ENCODE peak calls at places on chromosomes 2 and 18, in seven cellular contexts. L is fibroblast of the aortic adventitia, D is AG04450, I is cardiac fibroblast, M is fibroblast of lung, T is heart left ventricle, R is H1. N is an unnamed sample.

GRCh38 chr2:231662811-231663457 is 45.4 kb upstream of the PTMA start:
- DNase-seq in I (no peak), M (no peak), D (no peak), L (no peak), T (no peak), R (no peak), N (no peak)

GRCh38 chr2:159149786-159150185 is 136.7 kb downstream of the WDSUB1 start:
- DNase-seq in R (no peak), M (no peak), D (no peak), I (no peak), L (no peak), T (no peak), N (no peak)

GRCh38 chr18:45449761-45450227 is 165.5 kb upstream of the SLC14A2 start:
- DNase-seq in D (no peak), R (no peak), T (peak), M (peak), L (peak), I (peak), N (peak)

GRCh38 chr2:206610451-206610850 is 31.8 kb upstream of the FAM237A start:
- DNase-seq in M (no peak), T (no peak), I (no peak), L (no peak), D (no peak), R (no peak), N (no peak)

GRCh38 chr2:74293191-74294065 is 49.8 kb downstream of the SLC4A5 start:
- DNase-seq in T (no peak), M (peak), I (no peak), L (peak), D (no peak), R (no peak), N (peak)

GRCh38 chr2:209208211-209208610 is 215.6 kb upstream of the MAP2 start:
- DNase-seq in R (peak), I (peak), M (peak), D (no peak), T (no peak), L (peak), N (peak)

GRCh38 chr2:227703961-227704360 is 13.9 kb downstream of the SLC19A3 start:
- DNase-seq in R (no peak), I (peak), L (peak), M (peak), D (no peak), T (no peak), N (peak)

GRCh38 chr2:12766421-12766879 is 49.7 kb downstream of the TRIB2 start:
- DNase-seq in R (no peak), D (no peak), I (peak), T (no peak), L (peak), M (peak), N (no peak)

GRCh38 chr2:80852079-80852807 is 547.7 kb upstream of the LRRTM1 start:
- DNase-seq in L (no peak), D (no peak), M (no peak), R (no peak), I (no peak), T (no peak), N (no peak)

GRCh38 chr18:15165048-15165447 is 417.1 kb downstream of the ANKRD30B start:
- DNase-seq in I (no peak), D (no peak), L (no peak), M (no peak), R (no peak), T (no peak), N (no peak)

GRCh38 chr2:190532581-190532980 is 1.9 kb downstream of the NEMP2 start:
- DNase-seq in I (no peak), D (no peak), M (no peak), T (peak), R (no peak), L (no peak), N (no peak)

GRCh38 chr2:231549446-231550239 is 19.4 kb upstream of the NMUR1 start:
- DNase-seq in R (no peak), D (no peak), I (no peak), M (no peak), T (no peak), L (no peak), N (no peak)

GRCh38 chr2:225465827-225466226 is 66.3 kb downstream of the NYAP2 start:
- DNase-seq in T (no peak), D (no peak), M (no peak), R (peak), I (no peak), L (no peak), N (no peak)

GRCh38 chr2:112472547-112473263 is 9.3 kb upstream of the TTL start:
- DNase-seq in R (no peak), D (no peak), I (no peak), M (no peak), T (no peak), L (no peak), N (no peak)

GRCh38 chr2:160201849-160202539 is 1.9 kb upstream of the ITGB6 start:
- DNase-seq in R (no peak), T (no peak), D (no peak), I (no peak), L (no peak), M (peak), N (no peak)

GRCh38 chr18:79062806-79063205 is 6.4 kb upstream of the ATP9B start:
- DNase-seq in L (no peak), D (no peak), T (no peak), M (no peak), I (no peak), R (no peak), N (no peak)

GRCh38 chr18:58505181-58505580 is 123.7 kb downstream of the ALPK2 start:
- DNase-seq in R (no peak), L (no peak), I (no peak), M (no peak), T (no peak), D (no peak), N (no peak)

GRCh38 chr18:79566841-79567370 is 112.7 kb upstream of the CTDP1 start:
- DNase-seq in M (no peak), R (no peak), T (peak), D (no peak), I (no peak), L (no peak), N (no peak)

GRCh38 chr2:121803503-121803902 is 48.1 kb downstream of the TSN start:
- DNase-seq in I (no peak), L (no peak), D (no peak), M (no peak), R (no peak), T (no peak), N (no peak)

GRCh38 chr18:75827781-75828274 is 400.3 kb upstream of the SMIM21 start:
- DNase-seq in L (no peak), T (no peak), R (no peak), I (no peak), M (no peak), D (no peak), N (no peak)

GRCh38 chr2:135162377-135162776 is 110.3 kb downstream of the RAB3GAP1 start:
- DNase-seq in L (no peak), T (no peak), D (no peak), I (no peak), R (no peak), M (no peak), N (no peak)
- H3K4me3 ChIP-seq in L (no peak), T (no peak), D (no peak), I (no peak), R (no peak), M (no peak), N (no peak)

GRCh38 chr2:45935791-45936622 is 284.5 kb downstream of the PRKCE start:
- DNase-seq in R (no peak), T (peak), L (peak), I (peak), M (peak), D (peak), N (peak)

GRCh38 chr2:45941758-45942738 is 290.6 kb downstream of the PRKCE start:
- DNase-seq in L (peak), M (peak), T (no peak), D (no peak), R (no peak), I (no peak), N (peak)

GRCh38 chr2:45936623-45936979 is 285.1 kb downstream of the PRKCE start:
- DNase-seq in R (no peak), D (no peak), L (no peak), M (no peak), I (no peak), T (no peak), N (no peak)

GRCh38 chr2:45937990-45938389 is 286.5 kb downstream of the PRKCE start:
- DNase-seq in M (no peak), T (no peak), R (no peak), L (no peak), I (no peak), D (no peak), N (no peak)

DNA sequence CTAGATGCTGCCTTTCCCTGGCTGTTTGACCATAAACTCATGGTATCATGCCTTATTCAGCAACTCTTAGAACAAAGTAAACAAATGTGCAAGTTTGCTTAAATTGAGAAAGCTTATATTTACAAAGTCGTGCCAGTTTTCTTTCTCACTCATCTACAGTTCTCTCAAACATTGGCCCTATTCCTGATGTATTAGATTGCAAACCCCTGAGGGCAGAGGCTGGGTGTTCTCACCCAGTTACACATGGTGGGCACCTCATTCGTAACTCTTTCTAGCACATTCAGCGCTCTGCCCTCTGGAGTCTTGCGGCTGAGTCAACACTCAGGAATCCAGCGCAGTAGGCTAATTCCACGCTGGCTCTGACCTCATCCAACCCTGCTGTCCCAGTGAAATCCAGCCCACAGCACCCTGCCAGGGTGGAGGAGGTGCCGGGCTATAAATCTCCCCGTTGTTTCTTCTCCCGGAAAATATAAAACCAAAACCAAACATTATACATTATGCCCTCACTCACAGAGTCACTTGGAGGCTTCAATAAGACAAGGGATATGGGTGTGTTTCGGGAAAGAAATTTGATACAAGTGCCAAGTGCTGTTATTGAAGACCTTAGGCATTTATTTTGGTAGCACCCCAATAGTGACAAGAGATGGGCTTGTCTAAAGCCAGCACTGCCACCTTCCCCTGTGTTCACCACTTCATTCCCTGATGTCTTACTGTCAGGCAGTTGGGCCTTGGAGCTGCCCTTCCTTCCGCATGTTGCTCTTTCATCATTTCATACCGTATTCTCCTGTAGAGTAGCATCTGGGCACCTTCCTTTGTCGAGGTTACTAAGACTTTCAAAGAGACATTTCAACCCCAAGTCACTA is 287.4 kb downstream of the PRKCE start:
- DNase-seq in M (peak), T (peak), R (no peak), I (peak), D (peak), L (peak), N (peak)
- TF ChIP-seq CTCF in M (no peak), T (no peak), R (no peak), I (no peak), D (no peak), L (no peak), N (no peak)

DNA sequence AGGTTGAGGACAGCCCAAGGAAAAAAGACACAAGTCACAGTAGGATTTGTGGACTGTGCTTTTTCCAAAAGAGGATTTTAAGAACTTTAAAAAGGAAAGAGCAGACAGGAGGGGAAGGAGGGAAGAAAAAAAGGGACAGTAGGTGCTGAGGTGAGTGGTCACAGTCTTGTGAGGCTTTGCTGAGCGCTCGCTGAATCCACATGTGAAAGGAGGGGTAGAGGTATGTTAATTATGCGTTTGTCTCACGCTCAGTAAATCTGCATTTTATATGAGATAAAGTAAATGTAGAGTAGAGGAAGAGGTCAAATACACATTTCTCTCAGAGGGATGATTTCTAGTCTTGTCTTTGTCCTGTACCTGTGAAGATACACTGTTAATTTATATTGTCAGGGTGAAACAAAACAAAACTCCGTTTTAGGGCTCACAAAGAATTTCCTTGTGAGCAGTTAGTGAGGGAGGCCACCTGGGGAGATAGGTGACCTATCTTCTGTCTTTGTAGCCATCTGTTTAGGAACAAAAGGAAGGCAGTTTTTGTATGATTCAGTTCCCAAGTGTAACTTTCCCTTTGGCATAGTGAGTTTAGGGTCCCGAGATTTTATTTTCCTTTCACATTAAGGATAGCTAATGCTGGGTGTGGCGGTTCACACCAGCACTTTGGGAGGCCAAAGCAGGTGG is 25.3 kb downstream of the GNAL start:
- DNase-seq in T (no peak), D (no peak), L (no peak), I (no peak), R (no peak), M (no peak), N (no peak)
- H3K4me3 ChIP-seq in T (no peak), D (no peak), L (no peak), I (no peak), R (no peak), M (no peak), N (no peak)

DNA sequence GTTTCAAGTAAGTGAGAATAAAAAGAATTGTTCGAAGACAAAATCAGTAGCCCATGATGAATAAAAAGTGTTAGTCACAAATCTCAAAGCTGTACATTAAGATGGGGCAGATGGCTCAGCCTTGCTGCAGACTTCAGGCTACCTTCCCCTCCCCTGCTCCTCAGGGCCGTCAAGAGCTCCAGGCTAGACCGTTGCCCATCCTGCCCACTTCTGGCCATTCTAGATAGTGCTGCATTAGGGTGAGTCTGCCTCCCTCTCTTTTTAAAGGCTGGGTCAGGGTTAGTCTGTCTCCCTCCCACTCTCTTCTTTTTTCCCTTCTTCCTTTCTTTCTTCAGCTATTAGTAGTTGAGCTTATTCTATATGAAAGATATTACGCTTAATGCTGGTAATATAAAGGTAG is 86.0 kb downstream of the MAPRE2 start:
- DNase-seq in I (peak), T (no peak), M (no peak), D (no peak), R (no peak), L (no peak), N (peak)
- TF ChIP-seq CTCF in I (peak), T (no peak), M (no peak), D (peak), R (peak), L (peak), N (peak)

GRCh38 chr18:63257453-63257852 is 62.1 kb downstream of the BCL2 start:
- DNase-seq in L (no peak), T (no peak), I (no peak), M (no peak), R (no peak), D (no peak), N (no peak)

GRCh38 chr18:63254716-63255399 is 64.7 kb downstream of the BCL2 start:
- DNase-seq in R (no peak), I (no peak), T (no peak), D (no peak), L (no peak), M (no peak), N (no peak)

GRCh38 chr18:63253018-63253417 is 66.6 kb downstream of the BCL2 start:
- DNase-seq in R (no peak), D (no peak), M (no peak), T (no peak), L (no peak), I (no peak), N (no peak)

GRCh38 chr18:63253428-63254372 is 65.9 kb downstream of the BCL2 start:
- DNase-seq in T (no peak), D (no peak), R (no peak), M (peak), I (peak), L (peak), N (peak)

DNA sequence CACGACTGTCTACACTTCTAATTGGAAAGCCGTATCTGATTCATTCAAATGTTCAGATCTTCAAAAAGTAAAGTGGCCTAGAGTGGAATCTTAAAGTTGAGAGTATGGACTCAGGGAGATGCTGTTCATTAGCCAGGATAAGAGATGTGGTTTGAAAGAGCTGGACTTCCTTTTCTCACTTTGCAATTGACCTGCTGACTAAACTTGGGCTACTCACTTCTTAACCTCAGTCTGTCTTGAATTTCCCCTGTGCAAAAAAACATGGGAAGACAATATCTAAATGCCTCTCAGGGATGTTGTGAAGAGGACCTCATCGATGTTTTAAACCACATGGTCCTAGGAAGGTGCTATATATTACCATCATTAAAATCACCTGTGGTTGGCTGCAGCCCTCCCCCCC is 64.1 kb downstream of the BCL2 start:
- DNase-seq in D (no peak), L (no peak), T (no peak), I (no peak), M (no peak), R (no peak), N (no peak)
- H3K4me3 ChIP-seq in D (no peak), L (no peak), T (no peak), I (no peak), M (no peak), R (no peak), N (no peak)